ENCODE peak calls at places on chromosomes 13 and 19, in seven cellular contexts. Q, D, T, F, V, I and W are unnamed samples.

GRCh38 chr13:64446372-64446771 is 2783.8 kb downstream of the PCDH9 start:
- DNase-seq in D (no peak), Q (no peak), F (no peak), V (no peak), I (no peak), T (no peak), W (no peak)

GRCh38 chr13:49308104-49308875 is 60.6 kb downstream of the CDADC1 start:
- DNase-seq in Q (peak; percentile 92), F (peak; percentile 78), V (no peak), D (no peak), T (peak; percentile 49), I (peak; percentile 69), W (peak; percentile 60)

GRCh38 chr19:51735759-51736449 is 12.1 kb upstream of the HAS1 start:
- DNase-seq in D (no peak), V (no peak), F (no peak), I (peak; percentile 41), Q (peak; percentile 81), T (no peak), W (no peak)

GRCh38 chr19:46861691-46862503 is 1.1 kb downstream of the ARHGAP35 start:
- DNase-seq in D (no peak), I (peak; percentile 28), Q (no peak), V (peak; percentile 54), F (peak; percentile 27), T (peak; percentile 52), W (no peak)

GRCh38 chr13:75544681-75545333 is 4.8 kb upstream of the UCHL3 start:
- DNase-seq in T (no peak), D (no peak), Q (no peak), F (no peak), V (no peak), I (no peak), W (peak; percentile 90)

GRCh38 chr13:33377825-33378224 is 92.3 kb upstream of the STARD13 start:
- DNase-seq in V (no peak), I (no peak), T (no peak), D (no peak), Q (no peak), F (no peak), W (no peak)

GRCh38 chr19:29552454-29553280 is 26.9 kb downstream of the VSTM2B start:
- DNase-seq in V (no peak), T (no peak), Q (no peak), D (no peak), F (no peak), I (no peak), W (no peak)

GRCh38 chr19:36028313-36029041 is 4.2 kb downstream of the CLIP3 start:
- DNase-seq in T (no peak), Q (no peak), D (no peak), V (no peak), F (no peak), I (no peak), W (no peak)

GRCh38 chr13:30216111-30216510 is 91.2 kb downstream of the KATNAL1 start:
- DNase-seq in Q (no peak), I (no peak), F (no peak), D (no peak), V (no peak), T (no peak), W (no peak)

GRCh38 chr19:16814526-16815100 is 14.6 kb upstream of the SIN3B start:
- DNase-seq in V (no peak), Q (no peak), F (no peak), D (no peak), T (no peak), I (no peak), W (peak; percentile 55)

GRCh38 chr19:48556163-48556562 is 4.2 kb downstream of the SULT2B1 start:
- DNase-seq in V (peak; percentile 28), D (no peak), Q (no peak), I (peak; percentile 61), F (no peak), T (no peak), W (peak; percentile 82)

GRCh38 chr13:41577437-41577836 is 120.1 kb downstream of the RGCC start:
- DNase-seq in F (no peak), V (no peak), I (no peak), D (no peak), Q (peak; percentile 82), T (no peak), W (peak; percentile 91)

GRCh38 chr19:41013359-41013758 is 22.3 kb downstream of the CYP2B6 start:
- DNase-seq in Q (no peak), V (no peak), I (no peak), T (no peak), D (no peak), F (no peak), W (no peak)

GRCh38 chr13:104310861-104311260 is 1244.6 kb upstream of the SLC10A2 start:
- DNase-seq in Q (no peak), T (no peak), F (no peak), D (no peak), V (no peak), I (no peak), W (peak; percentile 0)
- TF ChIP-seq CTCF in Q (no peak), T (no peak), F (no peak), D (no peak), V (no peak), I (no peak), W (no peak)

GRCh38 chr19:15466851-15467733 is 2.7 kb upstream of the RASAL3 start:
- DNase-seq in Q (no peak), V (no peak), T (no peak), D (peak; percentile 24), F (no peak), I (peak; percentile 23), W (no peak)
- H3K4me3 ChIP-seq in Q (no peak overlapping the region), V (no peak overlapping the region), T (no peak overlapping the region), D (no peak overlapping the region), F (no peak overlapping the region), I (no peak overlapping the region), W (no peak overlapping the region)

GRCh38 chr19:18401580-18402112 is 4.2 kb upstream of the LRRC25 start:
- DNase-seq in I (peak; percentile 85), V (peak; percentile 57), Q (no peak), T (peak; percentile 76), F (no peak), D (no peak), W (peak; percentile 72)
- TF ChIP-seq CTCF in I (peak; percentile 45), V (peak; percentile 41), Q (peak; percentile 34), T (no peak), F (peak; percentile 4), D (peak; percentile 56), W (peak; percentile 40)

GRCh38 chr19:21704320-21704719 is 63.1 kb downstream of the ZNF100 start:
- DNase-seq in F (no peak), Q (no peak), D (no peak), I (no peak), T (no peak), V (no peak), W (no peak)
- H3K4me3 ChIP-seq in F (no peak overlapping the region), Q (no peak overlapping the region), D (no peak overlapping the region), I (no peak overlapping the region), T (no peak overlapping the region), V (no peak overlapping the region), W (no peak overlapping the region)